ENCODE peak calls at places on chromosomes 6 and 20, in ten cellular contexts. K is kidney tubule cell; N is heart right ventricle; L is HTR-8/SVneo; F is neural crest cell; I is T-helper 1 cell; A is CD8-positive, alpha-beta T cell; M is HT1080; V is spleen; E is naive B cell. X is an unnamed sample.

GRCh38 chr6:21731411-21732031 is 138.0 kb downstream of the SOX4 start:
- DNase-seq in K (peak), N (no peak), L (peak), F (no peak), I (no peak), A (no peak), M (peak), V (no peak), E (no peak), X (no peak)

GRCh38 chr6:80304014-80304413 is 197.5 kb downstream of the BCKDHB start:
- DNase-seq in K (no peak), N (no peak), L (no peak), F (no peak), I (no peak), A (no peak), M (no peak), V (no peak), E (no peak), X (no peak)

GRCh38 chr6:23245559-23245958 is 676.2 kb downstream of the HDGFL1 start:
- DNase-seq in K (no peak), N (no peak), L (no peak), F (no peak), I (no peak), A (no peak), M (no peak), V (no peak), E (no peak), X (no peak)

GRCh38 chr6:57257911-57258541 is 35.9 kb upstream of the RAB23 start:
- DNase-seq in K (no peak), N (no peak), L (no peak), F (no peak), I (no peak), A (no peak), M (peak), V (no peak), E (no peak), X (no peak)

GRCh38 chr6:157576621-157577390 is 195.8 kb downstream of the ZDHHC14 start:
- DNase-seq in K (no peak), N (no peak), L (no peak), F (no peak), I (no peak), A (no peak), M (no peak), V (no peak), E (no peak), X (no peak)

GRCh38 chr20:45781391-45781931 is 10.2 kb downstream of the WFDC3 start:
- DNase-seq in K (peak), N (no peak), L (peak), F (no peak), I (no peak), A (no peak), M (peak), V (no peak), E (no peak), X (no peak)

GRCh38 chr6:41093729-41094128 is 21.0 kb downstream of the NFYA start:
- DNase-seq in K (peak), N (no peak), L (no peak), F (no peak), I (no peak), A (no peak), M (no peak), V (no peak), E (no peak), X (no peak)

GRCh38 chr20:56760610-56761009 is 131.5 kb downstream of the TFAP2C start:
- DNase-seq in K (no peak), N (no peak), L (no peak), F (no peak), I (no peak), A (no peak), M (peak), V (no peak), E (no peak), X (no peak)

GRCh38 chr6:69961251-69961650 is 94.9 kb downstream of the COL19A1 start:
- DNase-seq in K (no peak), N (no peak), L (no peak), F (no peak), I (no peak), A (no peak), M (no peak), V (no peak), E (no peak), X (no peak)

GRCh38 chr6:91081452-91082067 is 494.7 kb upstream of the MAP3K7 start:
- DNase-seq in K (peak), N (no peak), L (peak), F (peak), I (no peak), A (no peak), M (peak), V (no peak), E (no peak), X (peak)

GRCh38 chr6:141307309-141307998 is 825.3 kb upstream of the GJE1 start:
- DNase-seq in K (no peak), N (no peak), L (no peak), F (no peak), I (no peak), A (no peak), M (no peak), V (no peak), E (peak), X (no peak)

GRCh38 chr20:9617940-9618339 is 103.5 kb downstream of the LAMP5 start:
- DNase-seq in K (peak), N (no peak), L (peak), F (no peak), I (no peak), A (no peak), M (peak), V (no peak), E (no peak), X (no peak)

GRCh38 chr6:152378154-152378553 is 259.0 kb downstream of the SYNE1 start:
- DNase-seq in K (peak), N (no peak), L (peak), F (no peak), I (no peak), A (no peak), M (peak), V (no peak), E (no peak), X (no peak)